ENCODE peak calls at places on chromosomes 13 and 19, in four cellular contexts. One of them, this sample, is unnamed.
A peak's percentile ranks its signal among the peaks of the same experiment; 100 is the strongest.

GRCh38 chr19:33497778-33498175 is 23.8 kb downstream of the PEPD start:
- DNase-seq in cardiac muscle cell: no peak
- DNase-seq in activated CD8-positive, alpha-beta T cell treated with anti-CD3 and anti-CD28 coated beads for 36 hours: no peak
- DNase-seq in AG04450: no peak
- DNase-seq in this sample: no peak

GRCh38 chr13:29522044-29522685 is 73.3 kb downstream of the SLC7A1 start:
- DNase-seq in cardiac muscle cell: peak; percentile 97
- DNase-seq in activated CD8-positive, alpha-beta T cell treated with anti-CD3 and anti-CD28 coated beads for 36 hours: no peak
- DNase-seq in AG04450: no peak
- DNase-seq in this sample: no peak

GRCh38 chr19:48169585-48169973 is 565 bp downstream of the LIG1 start:
- DNase-seq in cardiac muscle cell: peak; percentile 68
- DNase-seq in activated CD8-positive, alpha-beta T cell treated with anti-CD3 and anti-CD28 coated beads for 36 hours: peak; percentile 91
- DNase-seq in AG04450: peak; percentile 29
- DNase-seq in this sample: peak; percentile 74

GRCh38 chr19:48877900-48878218 is 5.6 kb downstream of the PPP1R15A start:
- DNase-seq in activated CD8-positive, alpha-beta T cell treated with anti-CD3 and anti-CD28 coated beads for 36 hours: no peak
- DNase-seq in AG04450: no peak
- DNase-seq in cardiac muscle cell: no peak
- DNase-seq in this sample: no peak

GRCh38 chr13:91155512-91156114 is 191.9 kb upstream of the MIR17HG start:
- DNase-seq in activated CD8-positive, alpha-beta T cell treated with anti-CD3 and anti-CD28 coated beads for 36 hours: no peak
- DNase-seq in cardiac muscle cell: no peak
- DNase-seq in AG04450: no peak
- DNase-seq in this sample: no peak

GRCh38 chr13:106570354-106570822 is 2.5 kb upstream of the ARGLU1 start:
- DNase-seq in activated CD8-positive, alpha-beta T cell treated with anti-CD3 and anti-CD28 coated beads for 36 hours: peak; percentile 71
- DNase-seq in AG04450: no peak
- DNase-seq in cardiac muscle cell: peak; percentile 95
- DNase-seq in this sample: peak; percentile 28

GRCh38 chr13:100100115-100100879 is 11.4 kb downstream of the PCCA start:
- DNase-seq in AG04450: peak; percentile 50
- DNase-seq in cardiac muscle cell: peak; percentile 71
- DNase-seq in activated CD8-positive, alpha-beta T cell treated with anti-CD3 and anti-CD28 coated beads for 36 hours: no peak
- DNase-seq in this sample: no peak

GRCh38 chr13:43608400-43609137 is 178.2 kb downstream of the ENOX1 start:
- DNase-seq in activated CD8-positive, alpha-beta T cell treated with anti-CD3 and anti-CD28 coated beads for 36 hours: no peak
- DNase-seq in cardiac muscle cell: no peak
- DNase-seq in AG04450: no peak
- DNase-seq in this sample: no peak

GRCh38 chr13:29674532-29674931 is 79.0 kb upstream of the SLC7A1 start:
- DNase-seq in activated CD8-positive, alpha-beta T cell treated with anti-CD3 and anti-CD28 coated beads for 36 hours: no peak
- DNase-seq in cardiac muscle cell: no peak
- DNase-seq in AG04450: no peak
- DNase-seq in this sample: no peak

GRCh38 chr19:3970313-3970807 is 539 bp downstream of the DAPK3 start:
- DNase-seq in AG04450: no peak
- DNase-seq in activated CD8-positive, alpha-beta T cell treated with anti-CD3 and anti-CD28 coated beads for 36 hours: no peak
- DNase-seq in cardiac muscle cell: no peak
- DNase-seq in this sample: no peak

GRCh38 chr19:39428309-39429112 is 7.2 kb downstream of the RPS16 start:
- DNase-seq in activated CD8-positive, alpha-beta T cell treated with anti-CD3 and anti-CD28 coated beads for 36 hours: no peak
- DNase-seq in cardiac muscle cell: peak; percentile 96
- DNase-seq in AG04450: peak; percentile 85
- DNase-seq in this sample: no peak

GRCh38 chr19:33558846-33559245 is 37.3 kb upstream of the PEPD start:
- DNase-seq in AG04450: no peak
- DNase-seq in activated CD8-positive, alpha-beta T cell treated with anti-CD3 and anti-CD28 coated beads for 36 hours: no peak
- DNase-seq in cardiac muscle cell: no peak
- DNase-seq in this sample: no peak

GRCh38 chr13:85535306-85535705 is 263.9 kb downstream of the SLITRK6 start:
- DNase-seq in AG04450: no peak
- DNase-seq in cardiac muscle cell: no peak
- DNase-seq in activated CD8-positive, alpha-beta T cell treated with anti-CD3 and anti-CD28 coated beads for 36 hours: no peak
- DNase-seq in this sample: no peak

GRCh38 chr19:10712041-10712440 is 5.8 kb upstream of the DNM2 start:
- DNase-seq in activated CD8-positive, alpha-beta T cell treated with anti-CD3 and anti-CD28 coated beads for 36 hours: no peak
- DNase-seq in AG04450: no peak
- DNase-seq in cardiac muscle cell: no peak
- DNase-seq in this sample: no peak

GRCh38 chr13:93172109-93172508 is 54.5 kb upstream of the GPC6 start:
- DNase-seq in cardiac muscle cell: no peak
- DNase-seq in AG04450: no peak
- DNase-seq in activated CD8-positive, alpha-beta T cell treated with anti-CD3 and anti-CD28 coated beads for 36 hours: no peak
- DNase-seq in this sample: no peak

GRCh38 chr19:49056101-49056901 is 1.2 kb downstream of the CGB7 start:
- DNase-seq in activated CD8-positive, alpha-beta T cell treated with anti-CD3 and anti-CD28 coated beads for 36 hours: peak; percentile 69
- DNase-seq in AG04450: no peak
- DNase-seq in cardiac muscle cell: peak; percentile 47
- DNase-seq in this sample: peak; percentile 53

GRCh38 chr13:33110713-33111413 is 94.6 kb downstream of the KL start:
- DNase-seq in AG04450: no peak
- DNase-seq in activated CD8-positive, alpha-beta T cell treated with anti-CD3 and anti-CD28 coated beads for 36 hours: no peak
- DNase-seq in cardiac muscle cell: peak; percentile 32
- DNase-seq in this sample: no peak

GRCh38 chr13:40549500-40550094 is 116.8 kb downstream of the FOXO1 start:
- DNase-seq in activated CD8-positive, alpha-beta T cell treated with anti-CD3 and anti-CD28 coated beads for 36 hours: no peak
- DNase-seq in AG04450: no peak
- DNase-seq in cardiac muscle cell: peak; percentile 40
- DNase-seq in this sample: no peak

GRCh38 chr19:8835446-8835845 is 3.3 kb downstream of the MBD3L1 start:
- DNase-seq in AG04450: no peak
- DNase-seq in cardiac muscle cell: no peak
- DNase-seq in activated CD8-positive, alpha-beta T cell treated with anti-CD3 and anti-CD28 coated beads for 36 hours: no peak
- DNase-seq in this sample: no peak

GRCh38 chr19:10565028-10565566 is 713 bp downstream of the KRI1 start:
- DNase-seq in AG04450: no peak
- DNase-seq in cardiac muscle cell: peak; percentile 49
- DNase-seq in activated CD8-positive, alpha-beta T cell treated with anti-CD3 and anti-CD28 coated beads for 36 hours: peak; percentile 80
- DNase-seq in this sample: no peak

GRCh38 chr13:45047394-45048328 is 58.3 kb downstream of the GPALPP1 start:
- DNase-seq in AG04450: peak; percentile 74
- DNase-seq in activated CD8-positive, alpha-beta T cell treated with anti-CD3 and anti-CD28 coated beads for 36 hours: peak; percentile 88
- DNase-seq in cardiac muscle cell: peak; percentile 88
- DNase-seq in this sample: peak; percentile 74

GRCh38 chr13:91346848-91347211 is 657 bp upstream of the MIR17HG start:
- DNase-seq in activated CD8-positive, alpha-beta T cell treated with anti-CD3 and anti-CD28 coated beads for 36 hours: peak; percentile 76
- DNase-seq in cardiac muscle cell: peak; percentile 10
- DNase-seq in AG04450: no peak
- DNase-seq in this sample: no peak

GRCh38 chr19:33227242-33227650 is 1.6 kb upstream of the SLC7A10 start:
- DNase-seq in cardiac muscle cell: peak; percentile 96
- DNase-seq in activated CD8-positive, alpha-beta T cell treated with anti-CD3 and anti-CD28 coated beads for 36 hours: no peak
- DNase-seq in AG04450: no peak
- DNase-seq in this sample: no peak

GRCh38 chr13:73800011-73800410 is 334.2 kb downstream of the KLF12 start:
- DNase-seq in AG04450: no peak
- DNase-seq in cardiac muscle cell: no peak
- DNase-seq in activated CD8-positive, alpha-beta T cell treated with anti-CD3 and anti-CD28 coated beads for 36 hours: no peak
- DNase-seq in this sample: no peak

GRCh38 chr19:9308091-9308490 is 1.5 kb downstream of the ZNF699 start:
- DNase-seq in cardiac muscle cell: no peak
- DNase-seq in AG04450: no peak
- DNase-seq in activated CD8-positive, alpha-beta T cell treated with anti-CD3 and anti-CD28 coated beads for 36 hours: no peak
- DNase-seq in this sample: no peak

GRCh38 chr19:32843716-32844245 is 25.8 kb downstream of the SLC7A9 start:
- DNase-seq in AG04450: no peak
- DNase-seq in activated CD8-positive, alpha-beta T cell treated with anti-CD3 and anti-CD28 coated beads for 36 hours: no peak
- DNase-seq in cardiac muscle cell: no peak
- DNase-seq in this sample: no peak

GRCh38 chr13:94674609-94675348 is 37.6 kb downstream of the SOX21 start:
- DNase-seq in activated CD8-positive, alpha-beta T cell treated with anti-CD3 and anti-CD28 coated beads for 36 hours: peak; percentile 81
- DNase-seq in cardiac muscle cell: peak; percentile 58
- DNase-seq in AG04450: no peak
- DNase-seq in this sample: peak; percentile 72

GRCh38 chr13:30752201-30752797 is 17.0 kb downstream of the ALOX5AP start:
- DNase-seq in AG04450: no peak
- DNase-seq in cardiac muscle cell: peak; percentile 68
- DNase-seq in activated CD8-positive, alpha-beta T cell treated with anti-CD3 and anti-CD28 coated beads for 36 hours: no peak
- DNase-seq in this sample: no peak

GRCh38 chr13:97753942-97754670 is 199.4 kb upstream of the IPO5 start:
- DNase-seq in AG04450: no peak
- DNase-seq in cardiac muscle cell: no peak
- DNase-seq in activated CD8-positive, alpha-beta T cell treated with anti-CD3 and anti-CD28 coated beads for 36 hours: peak; percentile 11
- DNase-seq in this sample: no peak
- TF ChIP-seq CTCF in AG04450: peak; percentile 12
- TF ChIP-seq CTCF in cardiac muscle cell: no peak
- TF ChIP-seq CTCF in activated CD8-positive, alpha-beta T cell treated with anti-CD3 and anti-CD28 coated beads for 36 hours: no peak
- TF ChIP-seq CTCF in this sample: no peak

DNA sequence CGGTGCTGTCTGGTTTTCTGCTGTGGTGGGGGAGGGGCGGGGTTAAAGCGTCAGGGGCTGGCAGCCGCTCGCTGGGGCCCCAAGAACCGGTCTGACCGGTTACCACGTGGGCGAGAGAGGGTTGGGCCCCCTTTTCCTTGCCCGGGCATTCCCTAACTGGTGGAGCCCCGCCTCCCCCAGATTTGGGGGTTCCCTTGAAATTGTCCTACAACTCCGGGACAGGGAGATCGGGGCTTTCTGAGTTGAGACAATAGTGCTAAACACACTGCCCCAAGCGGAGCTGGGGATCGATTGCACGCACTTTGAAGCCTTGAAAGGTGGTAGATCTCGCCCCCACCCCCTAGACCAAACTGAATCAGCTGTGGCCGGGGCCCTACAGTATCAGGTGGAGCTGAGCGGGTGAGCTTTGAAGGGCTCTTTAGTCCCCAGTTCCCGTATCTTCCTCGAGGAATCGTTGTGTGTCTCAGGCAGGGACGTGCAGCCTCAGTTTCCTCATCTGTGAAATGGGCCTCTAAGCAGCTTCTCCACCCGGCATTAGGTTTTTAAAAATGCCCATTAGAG is 4.8 kb downstream of the IER2 start:
- DNase-seq in AG04450: no peak
- DNase-seq in cardiac muscle cell: peak; percentile 79
- DNase-seq in activated CD8-positive, alpha-beta T cell treated with anti-CD3 and anti-CD28 coated beads for 36 hours: peak; percentile 96
- DNase-seq in this sample: peak; percentile 50
- TF ChIP-seq CTCF in AG04450: peak; percentile 32
- TF ChIP-seq CTCF in cardiac muscle cell: peak; percentile 38
- TF ChIP-seq CTCF in activated CD8-positive, alpha-beta T cell treated with anti-CD3 and anti-CD28 coated beads for 36 hours: peak; percentile 45
- TF ChIP-seq CTCF in this sample: peak; percentile 41

DNA sequence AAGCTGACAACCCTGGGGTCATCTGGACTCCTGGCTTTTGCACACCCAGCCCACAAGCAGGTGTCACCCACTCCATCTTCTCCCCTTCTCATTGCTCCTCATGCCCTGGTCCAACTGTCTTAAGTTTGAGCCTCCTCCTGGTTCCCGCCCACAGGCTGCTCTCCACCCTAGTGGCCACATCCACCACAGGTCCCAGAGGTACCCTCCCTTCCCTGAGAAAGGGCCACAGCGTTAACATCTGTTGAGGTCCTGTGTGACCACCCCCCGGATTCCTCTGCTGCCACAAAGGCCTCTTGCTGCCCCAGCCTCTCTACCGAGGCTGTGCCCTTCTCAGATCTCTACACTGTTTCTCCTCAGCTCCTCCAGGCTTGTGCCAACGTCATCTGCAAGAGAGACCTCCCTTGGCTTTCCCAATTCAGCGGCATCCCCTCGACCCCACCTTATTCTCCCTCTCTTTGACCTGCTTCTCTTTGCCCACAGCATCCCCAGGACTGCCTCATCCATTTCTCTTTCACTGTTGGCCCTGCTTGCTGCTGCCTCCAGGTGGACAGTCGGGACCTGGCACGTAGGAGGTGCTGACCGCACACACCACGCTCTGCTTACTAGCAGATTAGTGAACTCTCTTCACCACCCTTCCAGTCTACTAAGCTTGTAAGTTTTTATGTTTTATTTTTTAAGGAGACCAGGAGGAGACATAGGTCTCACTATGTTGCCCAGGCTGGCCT is 33.3 kb downstream of the SUGP2 start:
- DNase-seq in activated CD8-positive, alpha-beta T cell treated with anti-CD3 and anti-CD28 coated beads for 36 hours: no peak
- DNase-seq in AG04450: no peak
- DNase-seq in cardiac muscle cell: peak; percentile 14
- DNase-seq in this sample: no peak
- TF ChIP-seq CTCF in activated CD8-positive, alpha-beta T cell treated with anti-CD3 and anti-CD28 coated beads for 36 hours: no peak
- TF ChIP-seq CTCF in AG04450: peak; percentile 41
- TF ChIP-seq CTCF in cardiac muscle cell: peak; percentile 30
- TF ChIP-seq CTCF in this sample: peak; percentile 16

GRCh38 chr19:55340144-55340783 is 588 bp downstream of the KMT5C start:
- DNase-seq in AG04450: no peak
- DNase-seq in activated CD8-positive, alpha-beta T cell treated with anti-CD3 and anti-CD28 coated beads for 36 hours: peak; percentile 54
- DNase-seq in cardiac muscle cell: no peak
- DNase-seq in this sample: no peak

GRCh38 chr19:55341191-55342043 is 1.7 kb downstream of the KMT5C start:
- DNase-seq in cardiac muscle cell: peak; percentile 73
- DNase-seq in activated CD8-positive, alpha-beta T cell treated with anti-CD3 and anti-CD28 coated beads for 36 hours: peak; percentile 80
- DNase-seq in AG04450: no peak
- DNase-seq in this sample: peak; percentile 50

GRCh38 chr19:55339225-55340143 is at the start of gene KMT5C:
- DNase-seq in cardiac muscle cell: peak; percentile 100
- DNase-seq in activated CD8-positive, alpha-beta T cell treated with anti-CD3 and anti-CD28 coated beads for 36 hours: peak; percentile 100
- DNase-seq in AG04450: peak; percentile 100
- DNase-seq in this sample: peak; percentile 100

GRCh38 chr19:55342044-55342531 is 2.4 kb downstream of the KMT5C start:
- DNase-seq in cardiac muscle cell: no peak
- DNase-seq in AG04450: no peak
- DNase-seq in activated CD8-positive, alpha-beta T cell treated with anti-CD3 and anti-CD28 coated beads for 36 hours: no peak
- DNase-seq in this sample: no peak

DNA sequence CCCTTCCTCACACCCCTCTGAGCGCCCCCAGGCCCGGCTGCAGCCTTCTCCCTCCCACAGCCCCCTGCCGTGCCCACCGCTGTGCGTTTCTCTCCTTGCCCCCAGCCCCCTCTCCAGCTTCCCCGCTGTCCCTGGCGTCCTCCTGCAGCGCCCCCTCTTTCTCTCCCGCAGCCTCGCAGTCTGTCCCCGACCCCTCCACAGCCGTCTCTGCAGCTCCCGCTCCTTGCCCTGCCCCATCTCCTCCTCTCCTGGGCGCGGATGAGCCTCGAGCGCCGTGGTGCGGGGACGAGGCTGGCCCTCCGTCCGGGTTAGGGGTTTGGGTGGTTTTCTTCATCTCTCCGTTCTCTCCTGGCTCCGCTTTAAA is 1.1 kb downstream of the KMT5C start:
- DNase-seq in AG04450: no peak
- DNase-seq in activated CD8-positive, alpha-beta T cell treated with anti-CD3 and anti-CD28 coated beads for 36 hours: peak; percentile 53
- DNase-seq in cardiac muscle cell: no peak
- DNase-seq in this sample: peak; percentile 25
- TF ChIP-seq CTCF in AG04450: peak; percentile 28
- TF ChIP-seq CTCF in activated CD8-positive, alpha-beta T cell treated with anti-CD3 and anti-CD28 coated beads for 36 hours: peak; percentile 10
- TF ChIP-seq CTCF in cardiac muscle cell: peak; percentile 23
- TF ChIP-seq CTCF in this sample: no peak

This sample was measured in neural crest cell.